ENCODE peak calls at places on chromosomes 3 and 15, in six cellular contexts. G, S, O, B, L and R are unnamed samples.

GRCh38 chr3:189186093-189186492 is 14.3 kb downstream of the TPRG1 start:
- DNase-seq in B (no peak), S (peak), L (peak), G (no peak), O (no peak), R (no peak)

GRCh38 chr3:23550402-23550801 is 255.4 kb upstream of the UBE2E1 start:
- DNase-seq in S (no peak), O (no peak), B (no peak), G (no peak), L (no peak), R (no peak)

GRCh38 chr3:197520311-197521276 is 35.2 kb downstream of the BDH1 start:
- DNase-seq in G (no peak), B (no peak), L (peak), S (peak), O (no peak), R (peak)

GRCh38 chr3:175270199-175270837 is 411.2 kb downstream of the NAALADL2 start:
- DNase-seq in O (no peak), G (no peak), L (peak), B (no peak), S (peak), R (no peak)

GRCh38 chr15:62964251-62964650 is 78.3 kb upstream of the TPM1 start:
- DNase-seq in G (no peak), O (no peak), L (no peak), B (peak), S (no peak), R (no peak)

GRCh38 chr15:77419836-77420609 is at the start of gene PEAK1:
- DNase-seq in S (peak), L (peak), B (peak), G (peak), O (peak), R (peak)

GRCh38 chr15:39188314-39188713 is 392.6 kb upstream of the THBS1 start:
- DNase-seq in G (no peak), L (no peak), B (no peak), O (no peak), S (no peak), R (no peak)

GRCh38 chr3:191047930-191048329 is 151.1 kb upstream of the OSTN start:
- DNase-seq in B (no peak), O (no peak), G (no peak), S (peak), L (no peak), R (no peak)

GRCh38 chr3:38001456-38002081 is 11.0 kb downstream of the VILL start:
- DNase-seq in G (no peak), L (no peak), S (no peak), O (no peak), B (peak), R (peak)

GRCh38 chr3:46615976-46616375 is 3.7 kb downstream of the FAM240A start:
- DNase-seq in G (no peak), O (no peak), S (no peak), B (no peak), L (no peak), R (no peak)

GRCh38 chr15:92506506-92506905 is 112.8 kb downstream of the ST8SIA2 start:
- DNase-seq in S (no peak), L (no peak), G (no peak), B (no peak), O (no peak), R (no peak)

GRCh38 chr3:197257711-197258110 is 40.7 kb downstream of the DLG1 start:
- DNase-seq in B (no peak), G (no peak), L (no peak), O (no peak), S (no peak), R (no peak)

GRCh38 chr15:101038327-101039003 is 119.3 kb downstream of the LRRK1 start:
- DNase-seq in L (no peak), B (no peak), O (no peak), G (no peak), S (no peak), R (no peak)

GRCh38 chr15:63462053-63462452 is 42.3 kb upstream of the USP3 start:
- DNase-seq in L (peak), B (no peak), S (peak), O (no peak), G (no peak), R (no peak)

GRCh38 chr15:70374096-70374495 is 276.4 kb upstream of the TLE3 start:
- DNase-seq in L (no peak), G (no peak), B (no peak), S (no peak), O (no peak), R (no peak)

GRCh38 chr3:89859738-89860137 is 752.3 kb downstream of the EPHA3 start:
- DNase-seq in B (no peak), S (no peak), L (no peak), G (no peak), O (no peak), R (no peak)

GRCh38 chr15:78448441-78449219 is 10.6 kb downstream of the IREB2 start:
- DNase-seq in B (no peak), O (no peak), G (no peak), L (no peak), S (no peak), R (no peak)

GRCh38 chr15:39594764-39595620 is 14.1 kb downstream of the THBS1 start:
- DNase-seq in S (peak), B (no peak), O (no peak), L (peak), G (no peak), R (no peak)

GRCh38 chr15:78365931-78366330 is 25.8 kb downstream of the CRABP1 start:
- DNase-seq in B (no peak), S (no peak), G (no peak), O (no peak), L (no peak), R (no peak)

GRCh38 chr3:188234172-188234571 is 80.2 kb downstream of the LPP start:
- DNase-seq in O (no peak), G (no peak), B (no peak), S (peak), L (no peak), R (no peak)

GRCh38 chr3:67531149-67532101 is 123.0 kb downstream of the SUCLG2 start:
- DNase-seq in L (no peak), O (no peak), B (no peak), S (no peak), G (no peak), R (no peak)

GRCh38 chr3:148372476-148372875 is 325.2 kb upstream of the AGTR1 start:
- DNase-seq in G (no peak), S (no peak), L (no peak), O (no peak), B (no peak), R (no peak)

GRCh38 chr3:31767920-31768319 is 213.1 kb downstream of the OSBPL10 start:
- DNase-seq in G (no peak), L (no peak), B (no peak), S (no peak), O (no peak), R (no peak)

GRCh38 chr15:99148851-99149276 is 44.0 kb downstream of the SYNM start:
- DNase-seq in O (no peak), L (no peak), B (no peak), G (no peak), S (no peak), R (no peak)

GRCh38 chr3:17798000-17798399 is 55.6 kb upstream of the TBC1D5 start:
- DNase-seq in S (no peak), L (no peak), G (no peak), B (no peak), O (no peak), R (no peak)

GRCh38 chr3:136909187-136909586 is 47.2 kb downstream of the NCK1 start:
- DNase-seq in B (no peak), G (no peak), O (no peak), S (no peak), L (no peak), R (no peak)

GRCh38 chr15:59321000-59321689 is 51.5 kb downstream of the MYO1E start:
- DNase-seq in S (no peak), B (no peak), G (no peak), O (no peak), L (no peak), R (no peak)

GRCh38 chr15:65812467-65812866 is 20.4 kb upstream of the DENND4A start:
- DNase-seq in B (no peak), S (no peak), G (no peak), L (no peak), O (no peak), R (no peak)

GRCh38 chr15:61118885-61119284 is 110.2 kb downstream of the RORA start:
- DNase-seq in O (no peak), L (no peak), S (no peak), G (no peak), B (no peak), R (no peak)

GRCh38 chr15:54082836-54083492 is 104.7 kb downstream of the UNC13C start:
- DNase-seq in S (no peak), B (no peak), G (peak), L (peak), O (peak), R (peak)

GRCh38 chr15:94834000-94834399 is 602.6 kb downstream of the MCTP2 start:
- DNase-seq in O (no peak), L (no peak), G (no peak), S (no peak), B (no peak), R (no peak)

GRCh38 chr15:51131596-51132290 is 37.0 kb upstream of the TNFAIP8L3 start:
- DNase-seq in B (no peak), O (no peak), L (peak), G (no peak), S (no peak), R (no peak)

GRCh38 chr15:51133140-51133630 is 38.5 kb upstream of the TNFAIP8L3 start:
- DNase-seq in S (no peak), O (no peak), L (no peak), B (no peak), G (no peak), R (no peak)

GRCh38 chr15:51130344-51130743 is 35.6 kb upstream of the TNFAIP8L3 start:
- DNase-seq in L (no peak), G (no peak), O (no peak), S (no peak), B (no peak), R (no peak)

GRCh38 chr15:51134416-51135199 is 39.9 kb upstream of the TNFAIP8L3 start:
- DNase-seq in S (no peak), O (no peak), G (no peak), L (peak), B (no peak), R (no peak)

DNA sequence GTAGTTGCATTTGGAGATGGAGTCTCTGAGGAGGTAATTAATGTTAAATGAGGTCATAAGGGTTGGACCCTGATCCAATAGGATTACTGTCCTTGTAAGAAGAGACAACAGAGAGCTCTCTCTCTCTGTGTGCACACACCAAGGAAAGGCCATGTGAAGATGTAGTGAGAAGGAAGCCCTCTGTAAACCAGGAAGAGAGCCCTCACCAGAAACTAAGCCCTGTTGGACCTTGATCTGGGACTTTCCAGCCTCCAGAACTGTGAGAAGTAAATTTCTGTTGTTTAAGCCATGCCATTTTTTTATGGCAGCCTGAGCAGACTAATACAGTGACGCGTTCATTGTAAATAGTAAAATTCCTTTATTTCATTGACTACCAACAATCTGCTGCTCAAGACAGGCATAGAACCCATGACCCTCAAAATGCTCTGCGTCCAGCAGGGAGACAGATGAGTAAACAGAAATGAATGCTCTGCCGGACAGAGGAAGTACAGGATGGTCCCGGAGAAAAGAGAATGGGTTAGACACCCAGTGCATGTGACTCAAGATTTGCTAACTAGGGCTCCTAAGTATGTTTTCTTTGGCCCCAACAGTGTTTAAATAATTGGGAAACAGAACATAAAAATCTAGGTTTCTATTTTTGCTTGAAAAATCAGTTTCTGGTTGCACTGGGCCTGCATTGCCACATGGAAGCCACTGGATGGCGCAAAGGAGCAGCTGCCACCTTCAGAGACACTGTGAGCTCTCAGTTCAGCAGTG is 37.9 kb upstream of the TNFAIP8L3 start:
- DNase-seq in L (peak), O (no peak), G (peak), B (peak), S (peak), R (peak)
- TF ChIP-seq CTCF in L (no peak), O (peak), G (peak), B (peak), S (peak), R (peak)

GRCh38 chr3:100893108-100893507 is 100.1 kb downstream of the ABI3BP start:
- DNase-seq in O (no peak), S (no peak), L (no peak), B (no peak), G (no peak), R (no peak)

GRCh38 chr3:100893590-100893989 is 99.6 kb downstream of the ABI3BP start:
- DNase-seq in B (no peak), L (peak), O (no peak), S (peak), G (no peak), R (peak)

GRCh38 chr3:100896994-100897393 is 96.2 kb downstream of the ABI3BP start:
- DNase-seq in B (no peak), G (no peak), O (no peak), L (no peak), S (no peak), R (no peak)

GRCh38 chr3:100891827-100892226 is 101.4 kb downstream of the ABI3BP start:
- DNase-seq in G (no peak), L (no peak), B (no peak), O (no peak), S (no peak), R (no peak)

GRCh38 chr3:100891033-100891432 is 102.2 kb downstream of the ABI3BP start:
- DNase-seq in B (no peak), S (peak), L (peak), O (no peak), G (no peak), R (no peak)
- TF ChIP-seq CTCF in B (no peak), S (peak), L (peak), O (peak), G (no peak), R (no peak)

GRCh38 chr15:49619226-49619625 is 1.4 kb downstream of the FAM227B start:
- DNase-seq in O (no peak), S (no peak), G (no peak), L (no peak), B (no peak), R (no peak)

GRCh38 chr15:49622561-49622960 is 1.7 kb downstream of the DTWD1 start:
- DNase-seq in L (peak), S (peak), G (no peak), B (no peak), O (no peak), R (no peak)

GRCh38 chr15:49621327-49622210 is 721 bp downstream of the DTWD1 start:
- DNase-seq in O (no peak), S (peak), B (no peak), L (peak), G (no peak), R (no peak)

GRCh38 chr15:49620658-49621326 is at the start of the genes DTWD1 and FAM227B:
- DNase-seq in O (peak), S (peak), G (peak), L (peak), B (peak), R (peak)

DNA sequence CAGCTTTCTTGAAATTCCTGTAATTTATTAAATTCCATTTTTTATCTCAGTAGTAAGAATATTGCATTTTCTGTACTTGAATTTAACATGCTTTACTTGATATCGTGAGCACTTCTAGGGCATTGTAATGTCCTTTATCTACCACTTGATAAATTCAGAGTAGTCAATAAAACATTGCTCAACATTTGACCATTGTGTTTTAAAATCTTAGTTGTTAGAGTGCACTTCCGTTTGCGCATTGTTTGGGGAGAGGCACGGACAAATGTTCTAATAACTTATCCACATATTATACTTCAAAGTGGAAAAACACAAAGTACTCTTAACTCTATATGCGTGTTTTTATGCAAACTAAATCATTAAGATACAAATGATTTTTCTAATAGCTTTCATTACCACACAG is 444 bp downstream of the FAM227B start:
- DNase-seq in L (peak), B (no peak), G (peak), S (no peak), O (no peak), R (no peak)
- TF ChIP-seq CTCF in L (peak), B (peak), G (no peak), S (no peak), O (no peak), R (no peak)

GRCh38 chr3:122948398-122948797 is 79.2 kb downstream of the SEMA5B start:
- DNase-seq in S (no peak), B (no peak), O (no peak), G (no peak), L (no peak), R (peak)
- TF ChIP-seq CTCF in S (no peak), B (no peak), O (no peak), G (peak), L (no peak), R (no peak)

GRCh38 chr3:185954366-185954723 is 16.5 kb upstream of the TRA2B start:
- DNase-seq in L (no peak), O (no peak), S (no peak), B (no peak), G (no peak), R (no peak)

GRCh38 chr3:185961675-185962232 is 23.9 kb upstream of the TRA2B start:
- DNase-seq in B (no peak), L (no peak), S (no peak), O (no peak), G (no peak), R (no peak)

GRCh38 chr3:185958626-185959025 is 20.8 kb upstream of the TRA2B start:
- DNase-seq in B (no peak), L (peak), O (no peak), S (no peak), G (no peak), R (no peak)

GRCh38 chr3:185960518-185961288 is 22.9 kb upstream of the TRA2B start:
- DNase-seq in B (no peak), O (no peak), L (no peak), G (no peak), S (no peak), R (no peak)

DNA sequence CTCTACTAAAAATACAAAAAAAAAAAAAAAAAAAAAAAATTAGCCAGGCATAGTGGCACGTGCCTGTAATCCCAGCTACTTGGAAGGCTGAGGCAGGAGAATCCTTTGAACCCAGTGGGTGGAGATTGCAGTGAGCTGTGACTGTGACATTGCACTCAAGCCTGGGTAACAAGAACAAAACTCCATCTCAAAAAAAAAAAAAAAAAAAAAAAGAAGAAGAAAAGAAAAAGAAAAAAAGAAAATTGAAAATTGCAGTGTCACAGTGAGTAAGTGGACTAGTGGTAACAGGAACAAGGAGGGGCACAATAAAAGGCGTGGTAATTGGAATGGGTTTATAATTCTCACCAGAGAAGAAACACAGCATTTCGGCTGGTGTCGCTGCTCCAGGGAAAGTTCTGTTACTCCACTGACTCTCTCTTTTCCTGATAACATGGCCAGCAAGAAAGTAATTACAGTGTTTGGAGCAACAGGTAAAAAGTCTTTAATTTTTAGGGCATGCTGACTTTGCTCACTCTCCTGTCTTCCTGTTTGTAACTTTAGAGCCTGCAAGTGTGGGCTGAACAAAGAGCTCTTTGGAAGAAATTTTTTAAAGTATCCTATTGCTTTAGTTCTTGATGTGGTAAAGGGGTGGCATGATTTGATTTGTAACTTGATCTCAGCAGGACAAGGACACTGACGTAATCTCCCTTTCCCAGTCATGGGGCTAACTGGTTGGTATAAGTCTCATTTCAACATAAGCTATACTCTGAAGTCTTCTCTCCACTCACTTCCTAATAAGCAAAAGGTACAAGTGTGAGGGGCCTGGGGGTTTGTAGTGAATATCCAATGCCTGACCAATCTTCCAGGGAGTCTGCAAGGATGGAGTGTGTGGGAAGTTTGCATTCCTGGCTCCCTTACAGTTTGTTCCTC is 22.0 kb upstream of the TRA2B start:
- DNase-seq in O (no peak), L (peak), B (no peak), G (no peak), S (peak), R (no peak)
- TF ChIP-seq CTCF in O (no peak), L (no peak), B (no peak), G (no peak), S (no peak), R (no peak)

GRCh38 chr3:126371096-126371705 is 14.0 kb upstream of the KLF15 start:
- DNase-seq in G (no peak), L (no peak), B (peak), O (no peak), S (no peak), R (no peak)

GRCh38 chr3:126370606-126371005 is 13.4 kb upstream of the KLF15 start:
- DNase-seq in B (peak), S (no peak), G (no peak), O (no peak), L (no peak), R (no peak)

GRCh38 chr3:126373146-126373613 is 16.0 kb upstream of the KLF15 start:
- DNase-seq in B (peak), L (no peak), S (no peak), G (no peak), O (no peak), R (no peak)

GRCh38 chr3:126373682-126374601 is 16.7 kb upstream of the KLF15 start:
- DNase-seq in S (no peak), G (no peak), L (peak), B (peak), O (no peak), R (no peak)

GRCh38 chr3:126372413-126373145 is 15.4 kb upstream of the KLF15 start:
- DNase-seq in S (no peak), G (no peak), L (no peak), B (peak), O (no peak), R (no peak)
- TF ChIP-seq CTCF in S (no peak), G (no peak), L (no peak), B (no peak), O (no peak), R (no peak)

GRCh38 chr15:52369030-52369429 is 73.4 kb upstream of the MYO5C start:
- DNase-seq in S (no peak), B (no peak), O (no peak), G (no peak), L (no peak), R (no peak)
- TF ChIP-seq CTCF in S (no peak), B (no peak), O (no peak), G (no peak), L (no peak), R (no peak)